ENCODE peak calls at places on chromosomes 5 and 9, in six cellular contexts. S, H, P, B, A and D are unnamed samples.

GRCh38 chr9:108682191-108682590 is 173.6 kb downstream of the ACTL7B start:
- DNase-seq in S (no peak), H (no peak), P (no peak), B (no peak), A (no peak), D (no peak)

GRCh38 chr5:53173083-53173482 is 63.5 kb upstream of the MOCS2 start:
- DNase-seq in S (no peak), H (no peak), P (no peak), B (no peak), A (no peak), D (no peak)

GRCh38 chr5:134083517-134083916 is 31.0 kb upstream of the TCF7 start:
- DNase-seq in S (no peak), H (no peak), P (no peak), B (no peak), A (peak; percentile 13), D (no peak)

GRCh38 chr9:87878930-87879603 is 3.6 kb upstream of the SPATA31E1 start:
- DNase-seq in S (no peak), H (no peak), P (no peak), B (peak; percentile 77), A (no peak), D (no peak)

GRCh38 chr5:67156976-67157583 is 39.5 kb downstream of the CD180 start:
- DNase-seq in S (peak; percentile 74), H (no peak), P (peak; percentile 40), B (peak; percentile 50), A (peak; percentile 52), D (peak; percentile 62)

GRCh38 chr9:80352967-80353366 is 781.2 kb downstream of the TLE4 start:
- DNase-seq in S (no peak), H (no peak), P (no peak), B (no peak), A (no peak), D (no peak)

GRCh38 chr5:177601577-177602457 is 1.9 kb downstream of the B4GALT7 start:
- DNase-seq in S (no peak), H (no peak), P (no peak), B (no peak), A (no peak), D (no peak)

GRCh38 chr5:170747851-170748250 is 35.7 kb upstream of the GABRP start:
- DNase-seq in S (peak; percentile 91), H (no peak), P (peak; percentile 74), B (peak; percentile 21), A (no peak), D (peak; percentile 12)

GRCh38 chr5:147688965-147689364 is 93.6 kb downstream of the JAKMIP2 start:
- DNase-seq in S (no peak), H (peak; percentile 5), P (no peak), B (peak; percentile 22), A (no peak), D (no peak)

GRCh38 chr5:176587398-176587797 is 22.6 kb downstream of the GPRIN1 start:
- DNase-seq in S (no peak), H (no peak), P (no peak), B (no peak), A (no peak), D (no peak)
- TF ChIP-seq CTCF in S (no peak), H (no peak), P (no peak), B (no peak), A (no peak), D (no peak)

GRCh38 chr9:127896395-127897193 is 2.8 kb downstream of the ST6GALNAC6 start:
- DNase-seq in S (peak; percentile 63), H (no peak), P (no peak), B (no peak), A (no peak), D (no peak)

GRCh38 chr9:127897194-127897692 is 2.2 kb downstream of the ST6GALNAC6 start:
- DNase-seq in S (peak; percentile 98), H (no peak), P (peak; percentile 96), B (peak; percentile 89), A (no peak), D (peak; percentile 78)

GRCh38 chr9:127898433-127899199 is 787 bp downstream of the ST6GALNAC6 start:
- DNase-seq in S (peak; percentile 73), H (no peak), P (peak; percentile 41), B (peak; percentile 93), A (no peak), D (peak; percentile 50)

GRCh38 chr9:127895811-127896210 is 3.6 kb downstream of the ST6GALNAC6 start:
- DNase-seq in S (peak; percentile 26), H (no peak), P (no peak), B (no peak), A (no peak), D (no peak)

GRCh38 chr9:127899200-127899943 is at the start of gene ST6GALNAC6:
- DNase-seq in S (peak; percentile 84), H (no peak), P (peak; percentile 56), B (peak; percentile 73), A (peak; percentile 66), D (peak; percentile 93)
- TF ChIP-seq CTCF in S (no peak), H (no peak), P (no peak), B (no peak), A (no peak), D (no peak)

GRCh38 chr9:126391713-126392661 is 65.4 kb downstream of the MVB12B start:
- DNase-seq in S (no peak), H (no peak), P (no peak), B (no peak), A (no peak), D (no peak)

GRCh38 chr9:126394802-126395201 is 68.2 kb downstream of the MVB12B start:
- DNase-seq in S (no peak), H (no peak), P (no peak), B (no peak), A (no peak), D (no peak)

GRCh38 chr9:126390923-126391322 is 64.3 kb downstream of the MVB12B start:
- DNase-seq in S (no peak), H (no peak), P (no peak), B (no peak), A (no peak), D (no peak)

GRCh38 chr9:126393876-126394275 is 67.2 kb downstream of the MVB12B start:
- DNase-seq in S (no peak), H (no peak), P (no peak), B (no peak), A (no peak), D (no peak)

DNA sequence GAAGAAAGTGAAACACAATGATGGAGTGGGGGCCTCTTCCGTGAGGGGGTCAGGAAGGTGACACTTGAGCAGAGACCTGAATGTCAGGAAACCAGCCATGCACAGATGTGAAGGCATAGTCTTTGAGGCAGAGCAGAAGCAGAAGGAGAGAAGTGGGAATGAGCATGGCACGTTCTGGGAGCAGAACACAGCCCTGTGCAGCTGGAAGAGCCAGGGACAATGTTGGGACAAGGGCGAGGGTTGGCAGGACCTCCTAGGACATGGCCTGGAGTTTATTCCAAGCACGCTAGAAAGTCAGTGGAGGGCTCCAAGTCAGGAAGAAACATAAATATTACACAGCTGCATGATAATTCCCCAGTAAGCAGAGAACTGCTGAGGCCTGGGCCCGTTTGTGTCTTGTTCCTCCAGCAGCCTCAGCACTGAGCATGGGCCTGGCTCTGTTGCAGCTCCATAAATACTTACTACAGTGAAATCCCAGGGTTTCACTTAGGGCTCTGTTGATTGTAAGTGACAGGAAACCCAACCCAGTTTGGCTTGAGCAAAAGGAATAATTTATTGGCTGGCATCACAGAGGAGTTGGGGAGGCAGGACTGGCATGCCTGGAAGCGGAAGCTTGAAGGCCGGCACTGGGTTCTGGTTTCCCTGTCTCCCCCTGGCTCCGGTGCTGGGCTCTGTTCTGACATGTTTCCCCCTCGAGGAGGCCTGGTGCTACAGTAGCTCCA is 66.2 kb downstream of the MVB12B start:
- DNase-seq in S (no peak), H (peak; percentile 75), P (no peak), B (no peak), A (no peak), D (no peak)
- TF ChIP-seq CTCF in S (no peak), H (peak; percentile 45), P (no peak), B (no peak), A (no peak), D (no peak)

GRCh38 chr5:141816598-141817399 is 61.4 kb downstream of the PCDH1 start:
- DNase-seq in S (peak; percentile 94), H (no peak), P (peak; percentile 95), B (peak; percentile 44), A (no peak), D (no peak)
- TF ChIP-seq CTCF in S (no peak), H (no peak), P (no peak), B (no peak), A (no peak), D (no peak)

DNA sequence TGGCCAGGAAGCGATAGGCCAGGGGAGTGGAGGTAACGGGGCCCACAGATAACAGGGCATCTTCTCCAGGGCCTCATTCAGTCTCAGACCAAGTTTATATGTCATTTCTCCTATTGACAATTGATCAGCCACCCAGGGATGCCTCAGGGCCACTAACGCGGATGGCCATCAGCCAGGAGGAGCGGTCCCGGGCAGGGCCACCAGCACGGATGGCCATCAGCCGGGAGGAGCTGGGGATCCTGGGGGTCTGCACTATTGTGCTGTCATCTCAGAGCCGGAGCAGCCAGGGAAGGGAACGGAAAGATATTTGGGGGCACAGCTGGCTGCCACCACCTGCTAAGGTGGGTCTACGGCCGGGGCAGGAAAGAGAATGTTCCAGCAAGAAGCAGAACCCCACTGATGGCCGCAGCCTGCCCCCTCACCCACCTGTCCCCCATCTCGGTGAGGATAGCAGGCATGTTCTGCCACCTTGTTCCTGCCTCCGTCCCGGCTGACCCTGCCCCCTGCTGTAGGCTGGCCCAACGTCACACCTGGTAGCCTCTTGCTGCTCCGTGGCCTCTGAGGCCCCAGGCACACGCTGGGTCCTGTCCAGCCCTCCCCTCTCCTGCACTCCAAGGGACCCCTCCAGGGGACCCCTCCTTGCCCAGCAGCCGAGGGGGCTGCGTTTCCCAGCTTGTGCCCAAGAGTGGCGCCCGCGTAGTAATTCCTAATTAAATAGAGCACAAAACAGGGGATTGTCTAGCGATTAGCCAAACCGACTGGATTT is 21.5 kb upstream of the UBAC1 start:
- DNase-seq in S (no peak), H (no peak), P (no peak), B (no peak), A (no peak), D (no peak)
- TF ChIP-seq CTCF in S (no peak), H (no peak), P (no peak), B (no peak), A (no peak), D (no peak)